ENCODE peak calls at places on chromosomes 13 and 19, in six cellular contexts. P is heart right ventricle; M is tibial nerve; B is CD8-positive, alpha-beta T cell; A is cardiac fibroblast; V is choroid plexus epithelial cell. Z is an unnamed sample.

GRCh38 chr19:279231-279630 is 12.0 kb downstream of the PLPP2 start:
- DNase-seq in P (no peak), M (no peak), B (no peak), A (no peak), V (no peak), Z (no peak)

GRCh38 chr13:33052446-33052845 is 36.2 kb downstream of the KL start:
- DNase-seq in P (no peak), M (no peak), B (no peak), A (no peak), V (peak; percentile 41), Z (no peak)

GRCh38 chr13:101527130-101527529 is 74.7 kb downstream of the ITGBL1 start:
- DNase-seq in P (no peak), M (no peak), B (no peak), A (peak; percentile 60), V (no peak), Z (no peak)

GRCh38 chr19:15740785-15741184 is 3.0 kb downstream of the OR10H3 start:
- DNase-seq in P (no peak), M (no peak), B (no peak), A (no peak), V (no peak), Z (no peak)

GRCh38 chr19:14505488-14506239 is 9.7 kb upstream of the GIPC1 start:
- DNase-seq in P (no peak), M (no peak), B (peak; percentile 76), A (peak; percentile 87), V (peak; percentile 76), Z (peak; percentile 81)

GRCh38 chr19:45215391-45216191 is 29.6 kb downstream of the EXOC3L2 start:
- DNase-seq in P (peak; percentile 17), M (no peak), B (no peak), A (no peak), V (no peak), Z (no peak)

GRCh38 chr19:29485293-29485692 is 40.5 kb upstream of the VSTM2B start:
- DNase-seq in P (no peak), M (no peak), B (no peak), A (no peak), V (no peak), Z (no peak)

GRCh38 chr13:111919826-111920225 is 147.1 kb upstream of the SOX1 start:
- DNase-seq in P (no peak), M (no peak), B (no peak), A (no peak), V (no peak), Z (peak; percentile 13)

GRCh38 chr13:51628059-51628852 is 44.0 kb downstream of the WDFY2 start:
- DNase-seq in P (no peak), M (no peak), B (no peak), A (no peak), V (no peak), Z (no peak)

GRCh38 chr19:55373318-55373992 is 3.2 kb upstream of the TMEM190 start:
- DNase-seq in P (no peak), M (no peak), B (no peak), A (no peak), V (no peak), Z (no peak)

GRCh38 chr13:50026788-50027473 is 11.7 kb downstream of the KCNRG start:
- DNase-seq in P (no peak), M (no peak), B (no peak), A (no peak), V (no peak), Z (no peak)

GRCh38 chr19:3370728-3371591 is 4.6 kb downstream of the NFIC start:
- DNase-seq in P (no peak), M (no peak), B (no peak), A (no peak), V (no peak), Z (no peak)

GRCh38 chr19:58558623-58559274 is 338 bp upstream of the UBE2M start:
- DNase-seq in P (peak; percentile 99), M (peak; percentile 99), B (peak; percentile 100), A (peak; percentile 99), V (peak; percentile 99), Z (peak; percentile 99)

GRCh38 chr13:109698779-109699178 is 87.6 kb downstream of the IRS2 start:
- DNase-seq in P (no peak), M (no peak), B (no peak), A (peak; percentile 69), V (peak; percentile 74), Z (no peak)

GRCh38 chr19:58362272-58362994 is at the start of gene ZNF497:
- DNase-seq in P (peak; percentile 96), M (peak; percentile 93), B (peak; percentile 97), A (peak; percentile 98), V (peak; percentile 97), Z (peak; percentile 95)

GRCh38 chr19:18908917-18909619 is 10.1 kb downstream of the COPE start:
- DNase-seq in P (no peak), M (no peak), B (no peak), A (no peak), V (no peak), Z (no peak)

GRCh38 chr19:57406516-57407123 is 4.3 kb upstream of the ZNF17 start:
- DNase-seq in P (peak; percentile 56), M (no peak), B (peak; percentile 74), A (peak; percentile 63), V (peak; percentile 61), Z (peak; percentile 70)

DNA sequence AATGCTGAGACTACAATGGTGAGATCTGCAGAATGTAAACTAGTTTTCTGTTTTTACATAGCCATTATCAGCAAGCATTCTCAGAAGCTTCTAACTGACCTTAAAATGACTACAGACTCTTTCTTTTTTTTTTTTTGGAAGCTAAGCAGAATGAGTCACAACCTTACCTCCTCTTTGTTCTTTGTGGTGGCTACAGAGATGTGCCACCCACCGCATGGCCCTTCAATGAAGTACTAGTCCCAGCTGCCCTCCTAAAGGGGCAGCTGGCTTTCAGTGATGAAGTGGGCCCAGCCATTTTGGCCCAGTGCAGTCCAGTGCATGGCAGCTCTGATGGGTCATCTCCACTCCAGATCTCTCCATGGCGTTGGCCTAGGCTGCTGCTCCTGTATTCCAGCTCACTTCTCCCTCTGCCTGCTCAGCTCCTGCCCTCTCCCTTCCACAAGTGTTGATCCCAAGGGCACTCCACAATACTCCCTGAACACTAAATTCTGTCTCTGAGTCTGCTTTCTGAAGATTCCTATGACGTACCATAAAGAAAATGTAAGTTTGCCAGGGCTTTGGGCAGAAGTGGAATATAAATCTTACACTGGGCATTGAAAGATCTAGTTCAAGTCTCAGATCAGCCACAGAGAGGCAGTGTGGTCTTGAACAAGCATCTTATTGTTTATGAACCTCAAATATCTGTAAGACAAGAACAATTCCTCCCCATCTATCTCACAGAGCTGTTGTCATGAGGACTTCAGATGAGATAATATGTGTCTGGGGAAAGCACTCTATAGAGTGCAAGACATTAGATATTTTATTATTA is 85.6 kb downstream of the RXFP2 start:
- DNase-seq in P (peak; percentile 37), M (no peak), B (no peak), A (peak; percentile 62), V (peak; percentile 69), Z (no peak)
- TF ChIP-seq CTCF in P (no peak), M (peak; percentile 34), B (no peak), A (peak; percentile 4), V (peak; percentile 45), Z (no peak)

DNA sequence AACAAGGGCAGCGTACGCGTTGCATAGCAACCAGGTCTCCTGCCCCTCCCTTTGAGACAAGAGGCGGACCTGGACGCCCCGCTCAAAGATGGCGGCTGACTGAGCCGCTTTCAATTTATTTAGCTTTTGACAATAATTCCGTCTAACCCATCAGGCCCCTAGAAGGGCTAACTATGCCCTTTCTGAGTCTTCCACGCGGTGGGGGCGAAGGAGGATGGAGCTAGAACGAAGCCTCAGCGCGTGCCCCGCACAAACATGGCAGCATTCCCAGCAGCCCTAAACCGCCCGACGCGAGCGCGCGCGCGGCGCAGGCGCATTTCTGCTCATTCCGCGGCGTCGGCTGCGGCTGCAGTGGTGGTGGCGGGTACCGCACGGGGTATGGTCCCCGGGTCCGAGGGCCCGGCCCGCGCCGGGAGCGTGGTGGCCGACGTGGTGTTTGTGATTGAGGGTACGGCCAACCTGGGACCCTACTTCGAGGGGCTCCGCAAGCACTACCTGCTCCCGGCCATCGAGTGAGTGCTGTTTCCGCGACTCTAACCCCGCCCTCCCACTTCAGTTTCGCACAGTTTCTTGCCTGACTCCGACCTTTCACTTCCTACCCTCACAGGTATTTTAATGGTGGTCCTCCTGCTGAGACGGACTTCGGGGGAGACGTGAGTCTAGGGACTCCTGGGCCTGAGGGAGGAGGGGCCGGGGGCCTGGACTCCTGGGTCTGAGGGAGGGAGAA is at the start of gene MED25:
- DNase-seq in P (peak; percentile 85), M (peak; percentile 74), B (peak; percentile 86), A (peak; percentile 92), V (peak; percentile 84), Z (peak; percentile 92)
- TF ChIP-seq CTCF in P (no peak), M (peak; percentile 90), B (peak; percentile 19), A (no peak), V (no peak), Z (no peak)

GRCh38 chr13:75489502-75490263 is 7.7 kb upstream of the TBC1D4 start:
- DNase-seq in P (no peak), M (no peak), B (no peak), A (peak; percentile 81), V (peak; percentile 86), Z (no peak)

GRCh38 chr13:75486654-75487053 is 4.7 kb upstream of the TBC1D4 start:
- DNase-seq in P (no peak), M (no peak), B (no peak), A (no peak), V (no peak), Z (no peak)

GRCh38 chr13:75482820-75483079 is 781 bp upstream of the TBC1D4 start:
- DNase-seq in P (no peak), M (no peak), B (no peak), A (no peak), V (no peak), Z (no peak)

GRCh38 chr13:75485286-75486062 is 3.5 kb upstream of the TBC1D4 start:
- DNase-seq in P (no peak), M (no peak), B (no peak), A (peak; percentile 67), V (peak; percentile 71), Z (no peak)

DNA sequence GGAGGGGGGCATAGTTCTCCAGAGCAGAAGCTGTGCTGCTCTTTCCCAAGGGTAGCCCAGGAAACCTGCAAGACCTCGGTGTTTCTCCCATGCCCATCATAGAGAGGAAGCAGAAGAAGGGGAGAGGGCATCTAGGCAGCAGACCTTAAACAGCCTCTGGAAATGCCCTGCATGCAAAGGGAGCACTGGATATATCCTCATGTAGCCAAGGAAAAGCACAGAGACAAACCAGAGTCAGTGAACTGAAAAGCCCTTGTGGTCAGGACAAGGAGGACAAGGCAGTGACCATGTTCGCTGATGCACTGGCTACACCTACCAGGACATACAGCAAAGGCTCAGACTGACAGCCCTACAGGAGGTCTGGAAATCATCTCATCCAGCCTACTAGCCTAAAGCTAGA is 4.2 kb upstream of the TBC1D4 start:
- DNase-seq in P (no peak), M (no peak), B (no peak), A (no peak), V (no peak), Z (no peak)
- TF ChIP-seq CTCF in P (no peak), M (no peak), B (no peak), A (no peak), V (no peak), Z (no peak)

DNA sequence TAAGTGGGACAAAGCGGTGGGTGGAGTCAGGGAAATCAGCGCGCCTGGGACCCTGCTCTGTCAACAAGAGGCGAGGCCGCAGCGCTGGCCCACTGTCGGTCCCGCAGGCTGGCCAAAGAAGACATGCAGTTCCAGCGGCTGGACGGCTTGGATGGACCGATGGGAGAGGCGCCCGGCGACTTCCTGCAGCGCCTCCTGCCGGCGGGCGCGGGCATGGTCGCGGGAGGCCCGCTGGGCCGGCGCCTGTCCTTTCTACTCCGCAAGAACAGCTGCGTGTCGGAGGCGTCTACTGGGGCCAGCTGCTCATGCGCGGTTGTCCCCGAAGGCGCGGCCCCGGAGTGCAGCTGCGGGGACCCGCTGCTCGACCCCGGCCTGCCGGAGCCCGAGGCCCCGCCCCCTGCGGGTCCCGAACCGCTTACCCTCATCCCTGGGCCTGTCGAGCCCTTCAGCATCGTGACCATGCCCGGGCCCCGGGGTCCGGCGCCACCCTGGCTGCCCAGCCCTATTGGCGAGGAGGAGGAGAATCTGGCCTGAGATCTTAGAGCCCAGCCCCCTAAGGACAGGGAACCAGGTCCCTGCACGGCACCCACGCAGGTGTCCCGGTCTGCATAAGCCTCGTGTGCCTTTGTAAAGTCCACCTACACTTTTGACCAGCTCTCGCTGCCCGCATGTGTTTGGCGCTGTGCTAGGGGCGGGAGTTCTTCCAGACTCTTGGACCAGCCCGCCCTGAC is 6.1 kb downstream of the BEST2 start:
- DNase-seq in P (peak; percentile 60), M (no peak), B (peak; percentile 45), A (peak; percentile 80), V (peak; percentile 79), Z (peak; percentile 58)
- TF ChIP-seq CTCF in P (peak; percentile 88), M (peak; percentile 86), B (peak; percentile 93), A (peak; percentile 71), V (peak; percentile 68), Z (peak; percentile 95)